ENCODE peak calls at places on chromosomes 1 and 21, in five cellular contexts. One of them, this sample, is unnamed.

GRCh38 chr1:247111636-247112478 is 7.7 kb upstream of the ZNF669 start:
- DNase-seq in mammary epithelial cell: no peak
- DNase-seq in fibroblast of lung: peak; percentile 63
- DNase-seq in RWPE1: peak; percentile 12
- DNase-seq in GM13976: no peak
- DNase-seq in this sample: peak; percentile 76

GRCh38 chr1:8495928-8496401 is 178.1 kb downstream of the SLC45A1 start:
- DNase-seq in mammary epithelial cell: no peak
- DNase-seq in fibroblast of lung: peak; percentile 21
- DNase-seq in RWPE1: no peak
- DNase-seq in GM13976: no peak
- DNase-seq in this sample: no peak

GRCh38 chr1:105172803-105173202 is 1423.1 kb downstream of the AMY1C start:
- DNase-seq in mammary epithelial cell: no peak
- DNase-seq in fibroblast of lung: no peak
- DNase-seq in RWPE1: no peak
- DNase-seq in GM13976: no peak
- DNase-seq in this sample: no peak

GRCh38 chr1:183877321-183877720 is 72.4 kb downstream of the RGL1 start:
- DNase-seq in mammary epithelial cell: no peak
- DNase-seq in fibroblast of lung: peak; percentile 66
- DNase-seq in RWPE1: no peak
- DNase-seq in GM13976: no peak
- DNase-seq in this sample: no peak

GRCh38 chr1:68321084-68321685 is 88.9 kb upstream of the WLS start:
- DNase-seq in mammary epithelial cell: no peak
- DNase-seq in fibroblast of lung: peak; percentile 62
- DNase-seq in RWPE1: peak; percentile 67
- DNase-seq in GM13976: no peak
- DNase-seq in this sample: peak; percentile 70

GRCh38 chr1:182170941-182171461 is 109.5 kb upstream of the ZNF648 start:
- DNase-seq in mammary epithelial cell: no peak
- DNase-seq in fibroblast of lung: no peak
- DNase-seq in RWPE1: no peak
- DNase-seq in GM13976: peak; percentile 36
- DNase-seq in this sample: no peak

GRCh38 chr1:151887028-151887427 is 22.3 kb downstream of the THEM4 start:
- DNase-seq in mammary epithelial cell: peak; percentile 94
- DNase-seq in fibroblast of lung: peak; percentile 60
- DNase-seq in RWPE1: peak; percentile 16
- DNase-seq in GM13976: no peak
- DNase-seq in this sample: no peak

GRCh38 chr1:12561121-12561520 is 56.9 kb downstream of the DHRS3 start:
- DNase-seq in mammary epithelial cell: no peak
- DNase-seq in fibroblast of lung: no peak
- DNase-seq in RWPE1: no peak
- DNase-seq in GM13976: no peak
- DNase-seq in this sample: no peak

GRCh38 chr1:93124556-93125368 is 45.7 kb downstream of the MTF2 start:
- DNase-seq in mammary epithelial cell: no peak
- DNase-seq in fibroblast of lung: no peak
- DNase-seq in RWPE1: no peak
- DNase-seq in GM13976: no peak
- DNase-seq in this sample: no peak

GRCh38 chr1:48876221-48876785 is 99.6 kb upstream of the BEND5 start:
- DNase-seq in mammary epithelial cell: peak; percentile 69
- DNase-seq in fibroblast of lung: peak; percentile 40
- DNase-seq in RWPE1: peak; percentile 46
- DNase-seq in GM13976: no peak
- DNase-seq in this sample: no peak

GRCh38 chr1:62800825-62801306 is 16.9 kb downstream of the ATG4C start:
- DNase-seq in mammary epithelial cell: no peak
- DNase-seq in fibroblast of lung: peak; percentile 12
- DNase-seq in RWPE1: no peak
- DNase-seq in GM13976: peak; percentile 73
- DNase-seq in this sample: no peak

GRCh38 chr1:9316080-9316444 is 23.4 kb downstream of the SPSB1 start:
- DNase-seq in mammary epithelial cell: no peak
- DNase-seq in fibroblast of lung: no peak
- DNase-seq in RWPE1: no peak
- DNase-seq in GM13976: no peak
- DNase-seq in this sample: no peak

GRCh38 chr1:150622219-150622975 is 7.0 kb downstream of the ENSA start:
- DNase-seq in mammary epithelial cell: no peak
- DNase-seq in fibroblast of lung: no peak
- DNase-seq in RWPE1: no peak
- DNase-seq in GM13976: peak; percentile 47
- DNase-seq in this sample: peak; percentile 9

GRCh38 chr1:211017066-211017691 is 116.8 kb downstream of the KCNH1 start:
- DNase-seq in mammary epithelial cell: no peak
- DNase-seq in fibroblast of lung: peak; percentile 24
- DNase-seq in RWPE1: no peak
- DNase-seq in GM13976: no peak
- DNase-seq in this sample: no peak

GRCh38 chr1:37055631-37056030 is 21.3 kb upstream of the GRIK3 start:
- DNase-seq in mammary epithelial cell: no peak
- DNase-seq in fibroblast of lung: no peak
- DNase-seq in RWPE1: no peak
- DNase-seq in GM13976: no peak
- DNase-seq in this sample: no peak

GRCh38 chr1:60145746-60146145 is 72.2 kb upstream of the C1orf87 start:
- DNase-seq in mammary epithelial cell: no peak
- DNase-seq in fibroblast of lung: no peak
- DNase-seq in RWPE1: no peak
- DNase-seq in GM13976: no peak
- DNase-seq in this sample: no peak

GRCh38 chr1:202131956-202132821 is 9.5 kb downstream of the GPR37L1 start:
- DNase-seq in mammary epithelial cell: no peak
- DNase-seq in fibroblast of lung: no peak
- DNase-seq in RWPE1: no peak
- DNase-seq in GM13976: no peak
- DNase-seq in this sample: no peak

GRCh38 chr1:232213928-232214327 is 416.0 kb downstream of the SIPA1L2 start:
- DNase-seq in mammary epithelial cell: no peak
- DNase-seq in fibroblast of lung: no peak
- DNase-seq in RWPE1: no peak
- DNase-seq in GM13976: no peak
- DNase-seq in this sample: no peak

GRCh38 chr1:181557313-181557712 is 74.0 kb downstream of the CACNA1E start:
- DNase-seq in mammary epithelial cell: no peak
- DNase-seq in fibroblast of lung: no peak
- DNase-seq in RWPE1: no peak
- DNase-seq in GM13976: no peak
- DNase-seq in this sample: no peak

DNA sequence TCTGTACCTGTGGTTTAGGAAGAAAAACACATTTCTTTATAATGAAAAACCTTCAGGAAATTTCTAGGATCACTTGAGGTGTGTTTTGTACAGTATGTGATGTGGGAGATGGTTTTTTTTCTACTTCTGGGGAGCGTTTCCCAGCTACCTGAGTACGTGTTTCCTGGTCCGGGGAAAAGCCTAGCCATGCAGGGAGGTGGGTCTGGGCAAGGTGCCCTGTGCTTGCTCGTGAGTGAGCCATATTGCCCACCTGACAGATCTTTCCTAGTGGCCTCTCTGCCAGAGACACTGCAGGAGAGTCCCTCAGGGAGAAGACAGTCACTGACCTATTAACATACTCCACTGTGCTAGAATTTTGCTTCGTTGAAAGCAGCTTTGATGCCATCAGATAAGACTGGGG is 41.3 kb downstream of the TRPM2 start:
- DNase-seq in mammary epithelial cell: no peak
- DNase-seq in fibroblast of lung: no peak
- DNase-seq in RWPE1: no peak
- DNase-seq in GM13976: peak; percentile 25
- DNase-seq in this sample: no peak
- TF ChIP-seq CTCF in mammary epithelial cell: no peak
- TF ChIP-seq CTCF in fibroblast of lung: no peak
- TF ChIP-seq CTCF in RWPE1: no peak
- TF ChIP-seq CTCF in GM13976: no peak
- TF ChIP-seq CTCF in this sample: no peak

DNA sequence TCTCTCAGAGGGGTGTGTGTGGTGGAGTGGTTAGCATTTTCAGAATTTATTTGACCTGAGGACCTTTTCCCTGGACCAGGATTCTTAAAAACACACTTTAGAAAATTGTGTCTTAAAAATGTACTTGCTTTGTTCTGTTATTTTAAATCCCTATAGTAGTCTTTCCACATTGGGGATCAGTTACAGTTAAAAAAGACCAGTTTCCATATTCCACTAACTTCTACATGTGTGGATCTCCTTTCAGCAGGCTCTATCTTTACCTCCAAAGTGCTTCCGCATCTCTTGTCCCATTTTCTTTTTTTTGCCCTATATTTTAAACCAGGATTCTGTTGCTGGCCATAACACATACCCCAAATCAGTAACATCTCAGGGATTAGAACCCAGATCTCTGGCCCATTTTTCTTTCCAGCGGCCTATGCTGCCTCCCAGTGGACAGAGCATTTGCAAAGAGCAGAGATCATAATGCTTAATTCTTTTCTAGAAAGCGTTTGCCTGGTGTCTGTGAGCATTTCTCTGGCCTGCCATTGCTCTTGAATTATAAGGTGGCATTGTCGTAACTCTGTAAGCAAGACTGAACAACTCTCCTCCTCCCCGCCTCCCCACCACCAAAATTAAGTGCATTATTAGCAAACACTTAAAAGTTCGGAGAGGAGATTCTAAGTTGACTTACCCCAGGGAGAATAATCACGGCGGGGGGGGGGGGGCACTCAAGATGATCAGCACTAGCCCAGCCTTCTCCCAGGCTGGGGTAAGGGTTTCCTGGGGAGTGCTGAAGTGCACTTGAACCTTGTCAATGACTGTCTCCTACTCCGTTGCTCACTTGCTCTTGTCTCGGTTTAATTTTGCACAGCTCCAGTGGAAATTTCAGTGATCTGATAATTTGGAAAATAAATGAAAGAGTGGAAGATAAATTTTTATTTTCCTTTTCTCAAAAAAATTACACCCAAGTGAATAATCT is 58.9 kb downstream of the PBX1 start:
- DNase-seq in mammary epithelial cell: peak; percentile 18
- DNase-seq in fibroblast of lung: no peak
- DNase-seq in RWPE1: no peak
- DNase-seq in GM13976: no peak
- DNase-seq in this sample: peak; percentile 33
- TF ChIP-seq CTCF in mammary epithelial cell: peak; percentile 65
- TF ChIP-seq CTCF in fibroblast of lung: peak; percentile 68
- TF ChIP-seq CTCF in RWPE1: no peak
- TF ChIP-seq CTCF in GM13976: no peak
- TF ChIP-seq CTCF in this sample: peak; percentile 42

DNA sequence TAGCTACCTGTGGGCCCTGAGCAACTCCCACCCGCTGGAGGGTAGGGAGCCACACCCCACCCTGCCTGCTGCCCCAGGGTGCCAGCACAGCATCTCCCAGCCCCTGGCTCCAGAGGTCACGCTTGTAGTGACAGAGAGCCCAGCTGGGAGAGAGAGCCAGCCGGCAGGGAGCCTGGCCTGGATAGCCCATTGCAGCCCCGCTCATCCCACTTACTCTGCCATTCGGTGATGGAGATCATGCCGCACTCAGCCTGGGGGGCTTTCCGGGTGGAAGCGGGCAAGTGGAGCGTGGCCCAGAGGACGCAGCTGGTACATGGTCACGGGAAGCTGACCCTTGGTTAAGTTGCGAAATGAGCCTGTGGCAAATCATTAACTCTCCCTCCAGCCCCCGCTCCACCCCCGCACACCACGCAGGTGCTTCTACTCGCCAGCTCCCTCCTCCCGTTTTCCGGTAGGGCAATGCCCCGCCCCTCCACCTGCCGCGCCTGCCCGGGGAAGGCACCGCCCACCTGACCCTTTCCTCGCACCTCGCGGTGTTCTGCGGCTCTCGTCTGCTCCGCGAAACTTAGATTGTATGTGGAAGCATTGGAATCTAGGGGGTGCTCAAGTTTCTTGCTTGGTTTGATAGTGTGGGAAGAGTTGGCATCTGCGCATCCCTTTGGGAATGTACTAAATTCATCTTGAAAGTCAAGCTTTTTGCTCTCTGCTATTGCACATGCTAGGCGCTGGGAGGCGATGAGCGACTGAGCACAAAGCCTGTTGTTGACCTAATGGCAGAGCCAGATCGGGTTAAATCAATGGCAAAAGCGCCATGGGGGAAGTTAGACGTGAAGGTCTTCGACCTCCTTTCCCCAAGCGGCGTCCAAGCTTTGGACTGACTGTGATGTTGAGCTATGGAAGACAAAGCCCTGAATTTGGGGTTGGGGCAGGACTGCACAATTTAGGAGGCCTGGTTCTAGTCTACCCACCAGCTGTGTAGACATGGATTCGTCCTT is at the start of gene GOLT1A:
- DNase-seq in mammary epithelial cell: peak; percentile 73
- DNase-seq in fibroblast of lung: peak; percentile 79
- DNase-seq in RWPE1: peak; percentile 67
- DNase-seq in GM13976: peak; percentile 72
- DNase-seq in this sample: peak; percentile 73
- TF ChIP-seq CTCF in mammary epithelial cell: peak; percentile 76
- TF ChIP-seq CTCF in fibroblast of lung: peak; percentile 96
- TF ChIP-seq CTCF in RWPE1: peak; percentile 50
- TF ChIP-seq CTCF in GM13976: peak; percentile 14
- TF ChIP-seq CTCF in this sample: peak; percentile 59

GRCh38 chr21:29360799-29361765 is 62.4 kb downstream of the BACH1 start:
- DNase-seq in mammary epithelial cell: peak; percentile 9
- DNase-seq in fibroblast of lung: no peak
- DNase-seq in RWPE1: no peak
- DNase-seq in GM13976: no peak
- DNase-seq in this sample: no peak
- TF ChIP-seq CTCF in mammary epithelial cell: no peak
- TF ChIP-seq CTCF in fibroblast of lung: no peak
- TF ChIP-seq CTCF in RWPE1: no peak
- TF ChIP-seq CTCF in GM13976: no peak
- TF ChIP-seq CTCF in this sample: no peak

This sample was measured in nephron progenitor cell.